ENCODE peak calls at places on chromosome 13, in four cellular contexts. R is stomach, N is transverse colon, Y is upper lobe of left lung. T is an unnamed sample. For H3K9me3, the result is how much of the 10 kb centered on the place peaks cover.

GRCh38 chr13:27044837-27045570 is 126.6 kb downstream of the USP12 start:
- DNase-seq in Y (no peak), R (no peak), N (no peak), T (no peak)

GRCh38 chr13:35923347-35923746 is 207.8 kb downstream of the DCLK1 start:
- DNase-seq in Y (no peak), N (no peak), R (no peak), T (no peak)

GRCh38 chr13:28297341-28297740 is 159.0 kb downstream of the PAN3 start:
- DNase-seq in R (no peak), N (no peak), Y (no peak), T (no peak)

GRCh38 chr13:51065372-51066090 is 45.5 kb downstream of the C13orf42 start:
- DNase-seq in R (no peak), Y (no peak), N (no peak), T (no peak)

GRCh38 chr13:19818223-19818842 is 35.6 kb upstream of the PSPC1 start:
- DNase-seq in Y (peak), R (peak), N (peak), T (no peak)

GRCh38 chr13:111213964-111214726 is 99.0 kb downstream of the ARHGEF7 start:
- DNase-seq in Y (peak), R (no peak), N (no peak), T (no peak)

GRCh38 chr13:49517461-49517860 is 21.7 kb downstream of the PHF11 start:
- DNase-seq in Y (no peak), R (no peak), N (no peak), T (no peak)

GRCh38 chr13:26220575-26220974 is 1.5 kb downstream of the RNF6 start:
- DNase-seq in Y (no peak), N (no peak), R (no peak), T (no peak)

GRCh38 chr13:28582225-28582891 is 76.6 kb upstream of the POMP start:
- DNase-seq in R (no peak), Y (no peak), N (no peak), T (no peak)

GRCh38 chr13:113083402-113084061 is 22.1 kb upstream of the F7 start:
- DNase-seq in R (no peak), Y (peak), N (peak), T (peak)

GRCh38 chr13:50033696-50034095 is 18.5 kb downstream of the KCNRG start:
- DNase-seq in R (no peak), Y (no peak), N (no peak), T (no peak)

GRCh38 chr13:50319603-50320296 is 304.5 kb downstream of the KCNRG start:
- DNase-seq in Y (no peak), N (no peak), R (no peak), T (no peak)

GRCh38 chr13:107585466-107585865 is 629.9 kb downstream of the LIG4 start:
- DNase-seq in R (no peak), N (no peak), Y (no peak), T (no peak)

GRCh38 chr13:33284016-33284415 is 1.5 kb downstream of the STARD13 start:
- DNase-seq in N (no peak), Y (no peak), R (no peak), T (no peak)

GRCh38 chr13:43307921-43308433 is 284.6 kb downstream of the DNAJC15 start:
- DNase-seq in N (peak), R (peak), Y (peak), T (peak)

GRCh38 chr13:96072392-96072791 is 17.5 kb upstream of the HS6ST3 start:
- DNase-seq in N (no peak), R (no peak), Y (no peak), T (no peak)

GRCh38 chr13:20525144-20525600 is 485 bp downstream of the CRYL1 start:
- DNase-seq in R (peak), Y (peak), N (peak), T (no peak)

GRCh38 chr13:47484564-47484963 is 516.5 kb downstream of the SUCLA2 start:
- DNase-seq in Y (no peak), R (no peak), N (no peak), T (no peak)

GRCh38 chr13:25727250-25727649 is 324.6 kb downstream of the SHISA2 start:
- DNase-seq in R (peak), N (peak), Y (peak), T (no peak)

GRCh38 chr13:73058741-73059459 is at the start of gene KLF5:
- DNase-seq in R (peak), N (peak), Y (peak), T (peak)
- TF ChIP-seq EP300 in R (no peak), N (no peak), Y (no peak), T (no peak)

GRCh38 chr13:53694814-53695533 is 666.4 kb downstream of the OLFM4 start:
- DNase-seq in N (no peak), Y (no peak), R (no peak), T (no peak)

DNA sequence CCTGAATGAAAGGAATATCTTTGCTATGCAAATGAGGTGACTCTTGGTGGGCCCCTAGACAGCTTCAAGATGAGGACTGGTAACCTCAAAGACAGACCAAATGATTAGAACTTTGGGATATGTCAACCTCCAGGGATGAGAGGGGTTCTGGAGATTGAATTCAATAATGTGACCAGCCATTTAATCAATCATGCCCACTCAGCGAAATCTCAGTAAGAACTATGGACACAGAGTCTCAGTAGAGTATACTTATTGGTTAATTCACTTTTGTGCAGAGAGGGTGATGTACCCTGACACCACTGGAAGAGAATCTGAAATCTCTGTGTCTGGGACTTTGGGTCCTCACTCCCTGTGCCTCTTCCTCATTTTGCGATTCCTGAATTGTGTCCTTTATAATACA is 662.8 kb downstream of the OLFM4 start:
- DNase-seq in Y (no peak), N (no peak), R (no peak), T (no peak)
- H3K9me3 ChIP-seq in Y (under half), N (under half), R (under half), T (under half)

DNA sequence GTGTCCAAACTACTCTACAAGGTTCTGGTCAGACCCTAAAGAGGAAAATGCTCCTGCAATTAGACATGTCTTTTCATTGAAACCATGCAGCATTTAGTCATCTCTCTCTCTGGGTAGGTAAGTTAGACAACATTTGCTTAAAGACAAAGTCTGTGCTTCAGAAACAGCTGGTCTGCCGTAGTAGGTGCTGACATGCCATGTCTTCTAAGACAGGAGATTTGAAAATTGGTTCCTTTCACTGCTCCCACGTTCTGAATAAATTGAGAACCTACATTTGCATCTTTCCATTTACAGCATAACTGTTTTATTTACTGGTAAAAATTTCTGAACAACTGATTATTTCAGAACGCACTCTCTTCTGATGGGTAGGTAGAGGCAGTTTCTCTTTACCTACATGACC is 494.0 kb downstream of the EFNB2 start:
- DNase-seq in N (no peak), Y (no peak), R (no peak), T (no peak)
- TF ChIP-seq POLR2AphosphoS5 in N (no peak), Y (no peak), R (no peak), T (no peak)

GRCh38 chr13:29911781-29912478 is 61.5 kb upstream of the UBL3 start:
- DNase-seq in N (no peak), R (peak), Y (no peak), T (no peak)
- TF ChIP-seq EP300 in N (no peak), R (no peak), Y (no peak), T (no peak)

T was measured in suprapubic skin.